ENCODE peak calls at places on chromosomes 5 and 9, in six cellular contexts. One of them, this sample, is unnamed.

GRCh38 chr9:7342721-7343120 is 456.9 kb downstream of the DMAC1 start:
- DNase-seq in mucosa of descending colon: no peak
- DNase-seq in activated CD4-positive, CD25-positive, alpha-beta regulatory T cell: no peak
- DNase-seq in head of caudate nucleus: no peak
- DNase-seq in foreskin keratinocyte: no peak
- DNase-seq in cardiac muscle cell: no peak
- DNase-seq in this sample: no peak

GRCh38 chr9:1207681-1208080 is 157.5 kb downstream of the DMRT2 start:
- DNase-seq in foreskin keratinocyte: peak
- DNase-seq in mucosa of descending colon: no peak
- DNase-seq in activated CD4-positive, CD25-positive, alpha-beta regulatory T cell: no peak
- DNase-seq in cardiac muscle cell: no peak
- DNase-seq in head of caudate nucleus: no peak
- DNase-seq in this sample: no peak

GRCh38 chr9:123355761-123356520 is at the start of gene CRB2:
- DNase-seq in cardiac muscle cell: peak
- DNase-seq in foreskin keratinocyte: no peak
- DNase-seq in activated CD4-positive, CD25-positive, alpha-beta regulatory T cell: no peak
- DNase-seq in mucosa of descending colon: peak
- DNase-seq in head of caudate nucleus: no peak
- DNase-seq in this sample: no peak

GRCh38 chr9:131915181-131915580 is 164.5 kb downstream of the MED27 start:
- DNase-seq in head of caudate nucleus: no peak
- DNase-seq in foreskin keratinocyte: peak
- DNase-seq in cardiac muscle cell: no peak
- DNase-seq in mucosa of descending colon: no peak
- DNase-seq in activated CD4-positive, CD25-positive, alpha-beta regulatory T cell: no peak
- DNase-seq in this sample: no peak

GRCh38 chr9:70601000-70601929 is 186.8 kb upstream of the KLF9 start:
- DNase-seq in foreskin keratinocyte: peak
- DNase-seq in cardiac muscle cell: peak
- DNase-seq in mucosa of descending colon: peak
- DNase-seq in activated CD4-positive, CD25-positive, alpha-beta regulatory T cell: no peak
- DNase-seq in head of caudate nucleus: peak
- DNase-seq in this sample: peak

GRCh38 chr9:81601639-81602623 is 87.4 kb downstream of the TLE1 start:
- DNase-seq in activated CD4-positive, CD25-positive, alpha-beta regulatory T cell: no peak
- DNase-seq in foreskin keratinocyte: peak
- DNase-seq in head of caudate nucleus: no peak
- DNase-seq in mucosa of descending colon: no peak
- DNase-seq in cardiac muscle cell: no peak
- DNase-seq in this sample: peak

GRCh38 chr5:147559725-147560124 is 49.9 kb upstream of the DPYSL3 start:
- DNase-seq in cardiac muscle cell: no peak
- DNase-seq in activated CD4-positive, CD25-positive, alpha-beta regulatory T cell: no peak
- DNase-seq in mucosa of descending colon: no peak
- DNase-seq in foreskin keratinocyte: no peak
- DNase-seq in head of caudate nucleus: no peak
- DNase-seq in this sample: no peak

GRCh38 chr5:113606298-113607134 is 93.0 kb downstream of the YTHDC2 start:
- DNase-seq in mucosa of descending colon: no peak
- DNase-seq in head of caudate nucleus: peak
- DNase-seq in foreskin keratinocyte: peak
- DNase-seq in cardiac muscle cell: peak
- DNase-seq in activated CD4-positive, CD25-positive, alpha-beta regulatory T cell: no peak
- DNase-seq in this sample: peak

GRCh38 chr5:91384671-91385430 is 1.7 kb upstream of the ARRDC3 start:
- DNase-seq in foreskin keratinocyte: peak
- DNase-seq in cardiac muscle cell: peak
- DNase-seq in activated CD4-positive, CD25-positive, alpha-beta regulatory T cell: no peak
- DNase-seq in head of caudate nucleus: no peak
- DNase-seq in mucosa of descending colon: no peak
- DNase-seq in this sample: peak

GRCh38 chr5:148230240-148230639 is 8.1 kb upstream of the MARCOL start:
- DNase-seq in activated CD4-positive, CD25-positive, alpha-beta regulatory T cell: no peak
- DNase-seq in mucosa of descending colon: no peak
- DNase-seq in foreskin keratinocyte: no peak
- DNase-seq in head of caudate nucleus: no peak
- DNase-seq in cardiac muscle cell: no peak
- DNase-seq in this sample: no peak

GRCh38 chr9:22175972-22176545 is 167.0 kb upstream of the CDKN2B start:
- DNase-seq in cardiac muscle cell: no peak
- DNase-seq in foreskin keratinocyte: no peak
- DNase-seq in mucosa of descending colon: no peak
- DNase-seq in activated CD4-positive, CD25-positive, alpha-beta regulatory T cell: no peak
- DNase-seq in head of caudate nucleus: no peak
- DNase-seq in this sample: no peak

GRCh38 chr9:126155756-126156664 is 170.6 kb upstream of the MVB12B start:
- DNase-seq in head of caudate nucleus: no peak
- DNase-seq in cardiac muscle cell: no peak
- DNase-seq in foreskin keratinocyte: no peak
- DNase-seq in mucosa of descending colon: no peak
- DNase-seq in activated CD4-positive, CD25-positive, alpha-beta regulatory T cell: no peak
- DNase-seq in this sample: no peak

GRCh38 chr9:79302569-79302968 is 269.2 kb upstream of the TLE4 start:
- DNase-seq in head of caudate nucleus: no peak
- DNase-seq in activated CD4-positive, CD25-positive, alpha-beta regulatory T cell: no peak
- DNase-seq in cardiac muscle cell: no peak
- DNase-seq in mucosa of descending colon: no peak
- DNase-seq in foreskin keratinocyte: no peak
- DNase-seq in this sample: no peak

GRCh38 chr5:139417214-139417613 is 13.3 kb upstream of the SPATA24 start:
- DNase-seq in foreskin keratinocyte: peak
- DNase-seq in activated CD4-positive, CD25-positive, alpha-beta regulatory T cell: no peak
- DNase-seq in cardiac muscle cell: peak
- DNase-seq in head of caudate nucleus: no peak
- DNase-seq in mucosa of descending colon: no peak
- DNase-seq in this sample: no peak

GRCh38 chr9:29697011-29697410 is 2123.7 kb upstream of the C9orf72 start:
- DNase-seq in mucosa of descending colon: no peak
- DNase-seq in foreskin keratinocyte: peak
- DNase-seq in activated CD4-positive, CD25-positive, alpha-beta regulatory T cell: no peak
- DNase-seq in cardiac muscle cell: no peak
- DNase-seq in head of caudate nucleus: no peak
- DNase-seq in this sample: peak

GRCh38 chr5:67163231-67163756 is 33.3 kb downstream of the CD180 start:
- DNase-seq in mucosa of descending colon: no peak
- DNase-seq in foreskin keratinocyte: no peak
- DNase-seq in cardiac muscle cell: no peak
- DNase-seq in head of caudate nucleus: no peak
- DNase-seq in activated CD4-positive, CD25-positive, alpha-beta regulatory T cell: no peak
- DNase-seq in this sample: no peak

GRCh38 chr9:131530546-131530929 is 525 bp downstream of the UCK1 start:
- DNase-seq in head of caudate nucleus: no peak
- DNase-seq in foreskin keratinocyte: peak
- DNase-seq in mucosa of descending colon: peak
- DNase-seq in cardiac muscle cell: peak
- DNase-seq in activated CD4-positive, CD25-positive, alpha-beta regulatory T cell: no peak
- DNase-seq in this sample: peak

GRCh38 chr5:149834246-149834855 is 104.2 kb downstream of the PPARGC1B start:
- DNase-seq in activated CD4-positive, CD25-positive, alpha-beta regulatory T cell: peak
- DNase-seq in head of caudate nucleus: no peak
- DNase-seq in mucosa of descending colon: no peak
- DNase-seq in cardiac muscle cell: peak
- DNase-seq in foreskin keratinocyte: peak
- DNase-seq in this sample: peak

GRCh38 chr9:123620258-123620657 is 264.3 kb downstream of the CRB2 start:
- DNase-seq in head of caudate nucleus: no peak
- DNase-seq in activated CD4-positive, CD25-positive, alpha-beta regulatory T cell: no peak
- DNase-seq in foreskin keratinocyte: no peak
- DNase-seq in mucosa of descending colon: no peak
- DNase-seq in cardiac muscle cell: no peak
- DNase-seq in this sample: no peak

GRCh38 chr9:115291841-115292240 is 173.9 kb upstream of the TNC start:
- DNase-seq in head of caudate nucleus: no peak
- DNase-seq in activated CD4-positive, CD25-positive, alpha-beta regulatory T cell: no peak
- DNase-seq in mucosa of descending colon: peak
- DNase-seq in cardiac muscle cell: no peak
- DNase-seq in foreskin keratinocyte: peak
- DNase-seq in this sample: peak

GRCh38 chr5:136781464-136781863 is 416.1 kb upstream of the TRPC7 start:
- DNase-seq in head of caudate nucleus: no peak
- DNase-seq in activated CD4-positive, CD25-positive, alpha-beta regulatory T cell: no peak
- DNase-seq in foreskin keratinocyte: peak
- DNase-seq in cardiac muscle cell: no peak
- DNase-seq in mucosa of descending colon: no peak
- DNase-seq in this sample: no peak